ENCODE peak calls at places on chromosomes 1 and 21, in five cellular contexts. One of them, this sample, is unnamed.

GRCh38 chr21:43289966-43290365 is 121.2 kb downstream of the CRYAA start:
- DNase-seq in nephron progenitor cell: no peak
- DNase-seq in non-pigmented ciliary epithelial cell: no peak
- DNase-seq in glutamatergic neuron: no peak
- DNase-seq in NT2/D1: no peak
- DNase-seq in this sample: no peak

GRCh38 chr1:3680488-3681230 is 28.3 kb downstream of the TP73 start:
- DNase-seq in nephron progenitor cell: no peak
- DNase-seq in NT2/D1: no peak
- DNase-seq in non-pigmented ciliary epithelial cell: no peak
- DNase-seq in glutamatergic neuron: peak
- DNase-seq in this sample: no peak

GRCh38 chr1:180857947-180858768 is 54.5 kb upstream of the KIAA1614 start:
- DNase-seq in nephron progenitor cell: no peak
- DNase-seq in glutamatergic neuron: no peak
- DNase-seq in non-pigmented ciliary epithelial cell: no peak
- DNase-seq in NT2/D1: no peak
- DNase-seq in this sample: no peak

GRCh38 chr1:209491496-209491895 is 92.0 kb upstream of the CAMK1G start:
- DNase-seq in non-pigmented ciliary epithelial cell: no peak
- DNase-seq in NT2/D1: no peak
- DNase-seq in nephron progenitor cell: no peak
- DNase-seq in glutamatergic neuron: no peak
- DNase-seq in this sample: no peak

GRCh38 chr1:211648336-211648735 is 27.1 kb downstream of the NEK2 start:
- DNase-seq in NT2/D1: no peak
- DNase-seq in glutamatergic neuron: no peak
- DNase-seq in non-pigmented ciliary epithelial cell: no peak
- DNase-seq in nephron progenitor cell: no peak
- DNase-seq in this sample: no peak

GRCh38 chr1:6870571-6870970 is 85.3 kb downstream of the CAMTA1 start:
- DNase-seq in nephron progenitor cell: no peak
- DNase-seq in glutamatergic neuron: no peak
- DNase-seq in non-pigmented ciliary epithelial cell: no peak
- DNase-seq in NT2/D1: no peak
- DNase-seq in this sample: no peak

GRCh38 chr1:203089651-203090045 is 3.8 kb upstream of the MYOG start:
- DNase-seq in nephron progenitor cell: no peak
- DNase-seq in NT2/D1: no peak
- DNase-seq in non-pigmented ciliary epithelial cell: no peak
- DNase-seq in glutamatergic neuron: no peak
- DNase-seq in this sample: no peak

GRCh38 chr1:182617734-182618288 is 13.6 kb upstream of the RGS16 start:
- DNase-seq in NT2/D1: no peak
- DNase-seq in nephron progenitor cell: no peak
- DNase-seq in non-pigmented ciliary epithelial cell: no peak
- DNase-seq in glutamatergic neuron: no peak
- DNase-seq in this sample: peak